ENCODE peak calls at places on chromosomes 13 and 19, in ten cellular contexts. A is left cardiac atrium, J is fibroblast of the conjunctiva, M is HT1080, V is breast epithelium, B is left colon, U is head of caudate nucleus, K is WTC11, O is NCI-H1092, C is amygdala. P is an unnamed sample.

GRCh38 chr19:30649934-30650614 is 277.9 kb downstream of the ZNF536 start:
- DNase-seq in A (no peak), J (peak), M (no peak), V (no peak), B (no peak), U (peak), K (peak), O (no peak), C (no peak), P (peak)

GRCh38 chr13:110580800-110581199 is 19.3 kb upstream of the RAB20 start:
- DNase-seq in A (no peak), J (no peak), M (no peak), V (no peak), B (no peak), U (no peak), K (no peak), O (no peak), C (no peak), P (no peak)

GRCh38 chr13:28475916-28476725 is 18.8 kb downstream of the FLT1 start:
- DNase-seq in A (no peak), J (peak), M (peak), V (no peak), B (no peak), U (no peak), K (no peak), O (no peak), C (no peak), P (peak)

GRCh38 chr13:32210081-32210480 is 105.1 kb downstream of the ZAR1L start:
- DNase-seq in A (no peak), J (no peak), M (no peak), V (no peak), B (no peak), U (no peak), K (no peak), O (no peak), C (no peak), P (no peak)

GRCh38 chr19:6056282-6056741 is 54.0 kb downstream of the RFX2 start:
- DNase-seq in A (no peak), J (no peak), M (no peak), V (peak), B (peak), U (no peak), K (no peak), O (no peak), C (no peak), P (no peak)

GRCh38 chr19:13014101-13014920 is 19.0 kb downstream of the NFIX start:
- DNase-seq in A (no peak), J (no peak), M (no peak), V (no peak), B (no peak), U (peak), K (peak), O (no peak), C (peak), P (no peak)

GRCh38 chr19:2252481-2253105 is 3.5 kb downstream of the AMH start:
- DNase-seq in A (no peak), J (no peak), M (no peak), V (no peak), B (no peak), U (no peak), K (peak), O (no peak), C (no peak), P (no peak)

GRCh38 chr13:110285991-110286923 is 20.7 kb downstream of the COL4A1 start:
- DNase-seq in A (no peak), J (no peak), M (no peak), V (no peak), B (no peak), U (no peak), K (no peak), O (no peak), C (no peak), P (no peak)

GRCh38 chr19:41994521-41994971 is 516 bp upstream of the ATP1A3 start:
- DNase-seq in A (no peak), J (no peak), M (no peak), V (no peak), B (no peak), U (no peak), K (no peak), O (no peak), C (no peak), P (no peak)

GRCh38 chr19:3409346-3410064 is 43.1 kb downstream of the NFIC start:
- DNase-seq in A (peak), J (no peak), M (no peak), V (peak), B (peak), U (no peak), K (no peak), O (no peak), C (no peak), P (no peak)

GRCh38 chr13:42757678-42758420 is 23.5 kb upstream of the FAM216B start:
- DNase-seq in A (no peak), J (no peak), M (no peak), V (no peak), B (no peak), U (no peak), K (no peak), O (no peak), C (no peak), P (no peak)

GRCh38 chr19:17766543-17767131 is 15.4 kb downstream of the FCHO1 start:
- DNase-seq in A (peak), J (peak), M (peak), V (peak), B (peak), U (peak), K (peak), O (peak), C (peak), P (peak)

GRCh38 chr13:38735655-38736440 is 49.0 kb downstream of the FREM2 start:
- DNase-seq in A (no peak), J (no peak), M (no peak), V (no peak), B (no peak), U (no peak), K (no peak), O (no peak), C (no peak), P (no peak)

GRCh38 chr19:30332445-30333234 is 39.5 kb upstream of the ZNF536 start:
- DNase-seq in A (no peak), J (no peak), M (no peak), V (no peak), B (no peak), U (no peak), K (no peak), O (no peak), C (no peak), P (no peak)

GRCh38 chr19:1651548-1652394 is 644 bp downstream of the TCF3 start:
- DNase-seq in A (peak), J (no peak), M (no peak), V (no peak), B (peak), U (no peak), K (no peak), O (no peak), C (no peak), P (peak)

GRCh38 chr13:26721251-26721939 is 39.2 kb downstream of the GPR12 start:
- DNase-seq in A (peak), J (no peak), M (peak), V (no peak), B (no peak), U (peak), K (no peak), O (peak), C (no peak), P (no peak)

P was measured in MCF 10A.